ENCODE peak calls at places on chromosomes 6 and 20, in six cellular contexts. V, N, I, F, E and X are unnamed samples.
A peak's percentile ranks its signal among the peaks of the same experiment; 100 is the strongest.

GRCh38 chr6:41713161-41713649 is 22.2 kb downstream of the TFEB start:
- DNase-seq in V (peak; percentile 65), N (no peak), I (peak; percentile 83), F (peak; percentile 49), E (peak; percentile 78), X (peak; percentile 92)

GRCh38 chr6:127950566-127951141 is 49.8 kb upstream of the THEMIS start:
- DNase-seq in V (no peak), N (no peak), I (no peak), F (no peak), E (no peak), X (no peak)

GRCh38 chr20:46701057-46701456 is 8.4 kb upstream of the SLC2A10 start:
- DNase-seq in V (no peak), N (no peak), I (no peak), F (no peak), E (no peak), X (no peak)

GRCh38 chr6:52376763-52377162 is 14.8 kb downstream of the PAQR8 start:
- DNase-seq in V (no peak), N (peak; percentile 72), I (no peak), F (no peak), E (no peak), X (no peak)

GRCh38 chr20:61560361-61560853 is 308.3 kb downstream of the CDH4 start:
- DNase-seq in V (no peak), N (no peak), I (no peak), F (no peak), E (peak; percentile 19), X (no peak)

GRCh38 chr6:14282854-14283505 is 165.4 kb downstream of the CD83 start:
- DNase-seq in V (no peak), N (no peak), I (no peak), F (no peak), E (no peak), X (no peak)

GRCh38 chr6:34272022-34272926 is 23.5 kb upstream of the SMIM29 start:
- DNase-seq in V (peak; percentile 72), N (no peak), I (peak; percentile 41), F (no peak), E (no peak), X (no peak)

GRCh38 chr6:167672738-167673137 is 154.0 kb upstream of the AFDN start:
- DNase-seq in V (no peak), N (no peak), I (no peak), F (no peak), E (no peak), X (no peak)

GRCh38 chr6:29477923-29478450 is 9.8 kb downstream of the MAS1L start:
- DNase-seq in V (no peak), N (no peak), I (no peak), F (no peak), E (no peak), X (no peak)

GRCh38 chr20:63697357-63697867 is 960 bp downstream of the TNFRSF6B start:
- DNase-seq in V (peak; percentile 49), N (no peak), I (peak; percentile 33), F (peak; percentile 27), E (no peak), X (no peak)

GRCh38 chr20:34979366-34980153 is 23.9 kb downstream of the MYH7B start:
- DNase-seq in V (peak; percentile 45), N (peak; percentile 74), I (no peak), F (no peak), E (no peak), X (no peak)

GRCh38 chr6:126842769-126843168 is 275.7 kb upstream of the RSPO3 start:
- DNase-seq in V (no peak), N (no peak), I (no peak), F (no peak), E (no peak), X (no peak)

GRCh38 chr6:134921980-134922313 is 28.0 kb downstream of the ALDH8A1 start:
- DNase-seq in V (no peak), N (no peak), I (no peak), F (no peak), E (no peak), X (no peak)

GRCh38 chr6:105250523-105250922 is 70.7 kb upstream of the POPDC3 start:
- DNase-seq in V (no peak), N (no peak), I (no peak), F (no peak), E (no peak), X (no peak)

GRCh38 chr6:158018851-158019361 is 37.2 kb downstream of the SYNJ2 start:
- DNase-seq in V (no peak), N (no peak), I (peak; percentile 79), F (no peak), E (no peak), X (no peak)

GRCh38 chr20:46304361-46304760 is 3.9 kb downstream of the CDH22 start:
- DNase-seq in V (no peak), N (no peak), I (no peak), F (no peak), E (no peak), X (no peak)

GRCh38 chr20:10674684-10675455 is 1.1 kb upstream of the JAG1 start:
- DNase-seq in V (peak; percentile 89), N (peak; percentile 83), I (peak; percentile 76), F (peak; percentile 74), E (peak; percentile 85), X (peak; percentile 83)

GRCh38 chr20:48797275-48797825 is 30.4 kb downstream of the PREX1 start:
- DNase-seq in V (peak; percentile 82), N (peak; percentile 29), I (peak; percentile 50), F (no peak), E (peak; percentile 41), X (no peak)

GRCh38 chr20:63652192-63652980 is 838 bp downstream of the STMN3 start:
- DNase-seq in V (no peak), N (no peak), I (no peak), F (no peak), E (no peak), X (no peak)

GRCh38 chr6:11258260-11259237 is 26.1 kb upstream of the NEDD9 start:
- DNase-seq in V (no peak), N (no peak), I (no peak), F (no peak), E (no peak), X (no peak)

GRCh38 chr6:12538881-12539357 is 177.6 kb upstream of the PHACTR1 start:
- DNase-seq in V (peak; percentile 61), N (peak; percentile 68), I (peak; percentile 89), F (peak; percentile 39), E (peak; percentile 68), X (no peak)

GRCh38 chr6:56292505-56293181 is 45.3 kb upstream of the COL21A1 start:
- DNase-seq in V (no peak), N (peak; percentile 53), I (peak; percentile 16), F (peak; percentile 42), E (peak; percentile 15), X (no peak)

GRCh38 chr6:142297996-142298753 is 3.6 kb upstream of the ADGRG6 start:
- DNase-seq in V (no peak), N (no peak), I (no peak), F (no peak), E (no peak), X (no peak)

GRCh38 chr6:131024565-131024964 is 38.5 kb downstream of the EPB41L2 start:
- DNase-seq in V (no peak), N (no peak), I (no peak), F (no peak), E (no peak), X (no peak)

GRCh38 chr20:48457261-48458002 is 370.4 kb downstream of the PREX1 start:
- DNase-seq in V (no peak), N (no peak), I (no peak), F (no peak), E (no peak), X (no peak)

GRCh38 chr20:8293791-8294190 is 161.7 kb downstream of the PLCB1 start:
- DNase-seq in V (no peak), N (no peak), I (no peak), F (no peak), E (no peak), X (no peak)

GRCh38 chr6:40276176-40276575 is 311.0 kb downstream of the LRFN2 start:
- DNase-seq in V (no peak), N (peak; percentile 18), I (no peak), F (no peak), E (peak; percentile 20), X (no peak)

GRCh38 chr20:50475879-50476292 is 34.3 kb upstream of the PTPN1 start:
- DNase-seq in V (no peak), N (peak; percentile 60), I (peak; percentile 86), F (no peak), E (no peak), X (no peak)

GRCh38 chr6:127302728-127303675 is 36.3 kb downstream of the RNF146 start:
- DNase-seq in V (no peak), N (peak; percentile 57), I (peak; percentile 28), F (peak; percentile 26), E (no peak), X (peak; percentile 31)

GRCh38 chr20:46217583-46217982 is 90.7 kb downstream of the CDH22 start:
- DNase-seq in V (no peak), N (no peak), I (no peak), F (no peak), E (no peak), X (no peak)

GRCh38 chr6:318265-318890 is 26.1 kb downstream of the DUSP22 start:
- DNase-seq in V (no peak), N (no peak), I (no peak), F (no peak), E (no peak), X (no peak)
- H3K9me3 ChIP-seq in V (no peaks in the 10 kb centered on the region), N (no peaks in the 10 kb centered on the region), I (no peaks in the 10 kb centered on the region), F (no peaks in the 10 kb centered on the region), E (no peaks in the 10 kb centered on the region), X (no peaks in the 10 kb centered on the region)

DNA sequence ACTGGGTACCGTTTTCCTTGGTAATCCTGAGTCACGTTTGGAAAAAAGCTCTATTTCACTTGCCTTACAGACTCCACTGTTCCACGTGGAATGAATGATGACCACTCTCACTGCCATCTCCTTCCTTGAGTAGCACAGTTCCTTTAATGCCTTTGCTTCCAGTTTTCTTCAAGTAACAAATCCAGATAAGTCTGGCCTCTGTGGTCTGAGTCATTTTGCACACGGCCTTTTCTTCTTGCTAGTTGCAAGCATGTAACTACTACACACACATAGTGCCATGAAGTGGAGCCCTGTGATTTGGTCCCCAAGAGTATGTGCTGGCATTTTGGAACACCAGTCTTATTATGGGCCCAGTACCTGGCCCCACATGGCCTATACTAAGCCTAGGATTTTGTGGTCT is 182.8 kb downstream of the SASH1 start:
- DNase-seq in V (no peak), N (no peak), I (no peak), F (no peak), E (no peak), X (no peak)
- H3K4me3 ChIP-seq in V (no peak overlapping the region), N (no peak overlapping the region), I (no peak overlapping the region), F (no peak overlapping the region), E (no peak overlapping the region), X (no peak overlapping the region)

DNA sequence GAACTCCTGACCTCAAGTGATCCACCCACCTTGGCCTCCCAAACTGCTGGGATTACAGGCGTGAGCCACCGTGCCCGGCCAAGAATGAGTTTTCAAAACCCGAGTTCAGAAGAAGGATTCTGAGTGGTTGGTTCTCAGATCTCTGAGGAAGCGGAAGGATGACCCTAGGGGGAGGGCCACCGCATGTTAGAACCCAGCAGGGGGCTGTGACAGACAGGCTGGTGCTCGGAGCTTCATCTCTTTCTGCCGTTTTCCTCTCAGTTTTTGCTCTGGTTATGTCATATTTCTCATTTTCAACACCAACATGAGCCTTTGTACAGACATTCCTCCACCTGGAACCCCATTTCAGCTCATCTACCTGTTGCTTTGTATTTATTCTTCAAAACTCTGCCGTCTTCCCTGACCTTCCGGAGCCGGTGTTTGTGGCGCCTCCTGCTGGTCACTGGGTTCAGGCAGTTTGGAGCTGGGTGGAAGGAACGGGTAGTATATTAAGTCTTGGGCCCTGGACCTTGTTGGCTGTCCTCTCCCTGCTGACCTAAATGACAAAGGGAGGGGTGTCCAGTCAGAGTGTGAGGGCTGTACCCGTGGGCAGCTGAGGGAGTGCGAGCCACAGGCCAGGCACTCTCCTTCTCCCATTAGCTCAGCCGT is at the start of gene DEFB123:
- DNase-seq in V (no peak), N (peak; percentile 87), I (no peak), F (no peak), E (no peak), X (no peak)
- H3K9me3 ChIP-seq in V (no peaks in the 10 kb centered on the region), N (no peaks in the 10 kb centered on the region), I (no peaks in the 10 kb centered on the region), F (no peaks in the 10 kb centered on the region), E (no peaks in the 10 kb centered on the region), X (no peaks in the 10 kb centered on the region)

GRCh38 chr6:139137716-139138115 is 2.8 kb downstream of the HECA start:
- DNase-seq in V (no peak), N (no peak), I (no peak), F (no peak), E (no peak), X (no peak)
- H3K4me3 ChIP-seq in V (peak overlapping the region; percentile 14), N (no peak overlapping the region), I (no peak overlapping the region), F (peak overlapping the region; percentile 4), E (no peak overlapping the region), X (no peak overlapping the region)